ENCODE peak calls at places on chromosomes 13 and 19, in five cellular contexts. One of them, this sample, is unnamed.

GRCh38 chr13:95553614-95554385 is 1.3 kb downstream of the CLDN10 start:
- DNase-seq in T-helper 9 cell: no peak
- DNase-seq in fibroblast of villous mesenchyme: peak
- DNase-seq in stimulated activated CD8-positive, alpha-beta memory T cell treated with anti-CD3 and anti-CD28 coated beads, Interleukin-4, amount 100 ng/mL, for 4 hours: no peak
- DNase-seq in NCI-H774: no peak
- DNase-seq in this sample: peak

GRCh38 chr19:17335575-17335974 is 920 bp upstream of the ANO8 start:
- DNase-seq in T-helper 9 cell: no peak
- DNase-seq in fibroblast of villous mesenchyme: no peak
- DNase-seq in stimulated activated CD8-positive, alpha-beta memory T cell treated with anti-CD3 and anti-CD28 coated beads, Interleukin-4, amount 100 ng/mL, for 4 hours: no peak
- DNase-seq in NCI-H774: no peak
- DNase-seq in this sample: no peak

GRCh38 chr13:53045110-53045509 is 16.5 kb downstream of the OLFM4 start:
- DNase-seq in T-helper 9 cell: no peak
- DNase-seq in fibroblast of villous mesenchyme: no peak
- DNase-seq in stimulated activated CD8-positive, alpha-beta memory T cell treated with anti-CD3 and anti-CD28 coated beads, Interleukin-4, amount 100 ng/mL, for 4 hours: no peak
- DNase-seq in NCI-H774: no peak
- DNase-seq in this sample: no peak

GRCh38 chr19:36528921-36529518 is 949 bp upstream of the ZNF260 start:
- DNase-seq in T-helper 9 cell: no peak
- DNase-seq in fibroblast of villous mesenchyme: no peak
- DNase-seq in stimulated activated CD8-positive, alpha-beta memory T cell treated with anti-CD3 and anti-CD28 coated beads, Interleukin-4, amount 100 ng/mL, for 4 hours: peak
- DNase-seq in NCI-H774: no peak
- DNase-seq in this sample: no peak

GRCh38 chr19:1285737-1286360 is at the start of gene EFNA2:
- DNase-seq in T-helper 9 cell: no peak
- DNase-seq in fibroblast of villous mesenchyme: no peak
- DNase-seq in stimulated activated CD8-positive, alpha-beta memory T cell treated with anti-CD3 and anti-CD28 coated beads, Interleukin-4, amount 100 ng/mL, for 4 hours: no peak
- DNase-seq in NCI-H774: no peak
- DNase-seq in this sample: no peak

GRCh38 chr19:6744381-6745288 is 5.2 kb downstream of the TRIP10 start:
- DNase-seq in T-helper 9 cell: no peak
- DNase-seq in fibroblast of villous mesenchyme: peak
- DNase-seq in stimulated activated CD8-positive, alpha-beta memory T cell treated with anti-CD3 and anti-CD28 coated beads, Interleukin-4, amount 100 ng/mL, for 4 hours: no peak
- DNase-seq in NCI-H774: no peak
- DNase-seq in this sample: peak

GRCh38 chr13:105139048-105139379 is 1396.4 kb downstream of the EFNB2 start:
- DNase-seq in T-helper 9 cell: no peak
- DNase-seq in fibroblast of villous mesenchyme: no peak
- DNase-seq in stimulated activated CD8-positive, alpha-beta memory T cell treated with anti-CD3 and anti-CD28 coated beads, Interleukin-4, amount 100 ng/mL, for 4 hours: no peak
- DNase-seq in NCI-H774: no peak
- DNase-seq in this sample: no peak

GRCh38 chr19:2475018-2475701 is 767 bp upstream of the GADD45B start:
- DNase-seq in T-helper 9 cell: peak
- DNase-seq in fibroblast of villous mesenchyme: peak
- DNase-seq in stimulated activated CD8-positive, alpha-beta memory T cell treated with anti-CD3 and anti-CD28 coated beads, Interleukin-4, amount 100 ng/mL, for 4 hours: peak
- DNase-seq in NCI-H774: no peak
- DNase-seq in this sample: peak

This sample was measured in amniotic epithelial cell.